ENCODE peak calls at places on chromosomes 5 and 9, in seven cellular contexts. U is Peyer's patch, N is H9, F is breast epithelium, P is A549, C is psoas muscle, I is upper lobe of left lung. Q is an unnamed sample. For H3K4me1, the result is how much of the 10 kb centered on the place peaks cover.

GRCh38 chr5:139660916-139661814 is 13.0 kb downstream of the CXXC5 start:
- DNase-seq in U (no peak), C (peak), P (peak), I (peak), F (peak), N (no peak), Q (peak)

GRCh38 chr9:110217656-110218099 is 9.7 kb upstream of the C9orf152 start:
- DNase-seq in C (no peak), I (no peak), P (peak), F (no peak), N (no peak), U (no peak), Q (no peak)

GRCh38 chr5:122478741-122479459 is 166.9 kb downstream of the SNCAIP start:
- DNase-seq in U (no peak), F (no peak), N (no peak), I (no peak), P (peak), C (no peak), Q (no peak)

GRCh38 chr5:5330723-5331530 is 91.5 kb upstream of the ICE1 start:
- DNase-seq in U (no peak), C (no peak), I (no peak), N (no peak), F (no peak), P (no peak), Q (no peak)

GRCh38 chr5:59354811-59355210 is 538.7 kb downstream of the PDE4D start:
- DNase-seq in U (no peak), I (no peak), F (no peak), P (no peak), C (no peak), N (no peak), Q (no peak)

GRCh38 chr9:124122321-124122720 is 110.8 kb downstream of the LHX2 start:
- DNase-seq in F (no peak), I (no peak), P (no peak), U (no peak), C (no peak), N (no peak), Q (no peak)

GRCh38 chr9:72945391-72945790 is 7.5 kb downstream of the ALDH1A1 start:
- DNase-seq in I (no peak), C (no peak), N (no peak), F (no peak), P (peak), U (no peak), Q (no peak)

GRCh38 chr5:161314033-161314432 is 232.5 kb downstream of the GABRB2 start:
- DNase-seq in C (no peak), I (no peak), N (no peak), F (no peak), U (no peak), P (no peak), Q (no peak)

GRCh38 chr9:89528540-89528939 is 30.6 kb upstream of the SEMA4D start:
- DNase-seq in F (no peak), I (peak), N (no peak), U (no peak), C (no peak), P (peak), Q (no peak)

GRCh38 chr5:55597014-55597981 is 62.5 kb upstream of the PLPP1 start:
- DNase-seq in C (peak), P (peak), U (no peak), F (no peak), I (peak), N (no peak), Q (peak)

GRCh38 chr5:124315746-124316415 is 430.6 kb downstream of the ZNF608 start:
- DNase-seq in P (no peak), N (no peak), F (no peak), C (no peak), U (no peak), I (no peak), Q (no peak)

GRCh38 chr5:132611965-132612364 is 46.0 kb upstream of the IL13 start:
- DNase-seq in C (no peak), F (no peak), U (no peak), N (no peak), P (no peak), I (no peak), Q (no peak)

GRCh38 chr9:137487454-137488329 is 28.6 kb upstream of the NSMF start:
- DNase-seq in N (peak), I (no peak), P (no peak), C (peak), U (peak), F (no peak), Q (no peak)

GRCh38 chr9:125361837-125362531 is 100.4 kb downstream of the GAPVD1 start:
- DNase-seq in P (peak), F (no peak), U (no peak), I (no peak), C (no peak), N (no peak), Q (no peak)

DNA sequence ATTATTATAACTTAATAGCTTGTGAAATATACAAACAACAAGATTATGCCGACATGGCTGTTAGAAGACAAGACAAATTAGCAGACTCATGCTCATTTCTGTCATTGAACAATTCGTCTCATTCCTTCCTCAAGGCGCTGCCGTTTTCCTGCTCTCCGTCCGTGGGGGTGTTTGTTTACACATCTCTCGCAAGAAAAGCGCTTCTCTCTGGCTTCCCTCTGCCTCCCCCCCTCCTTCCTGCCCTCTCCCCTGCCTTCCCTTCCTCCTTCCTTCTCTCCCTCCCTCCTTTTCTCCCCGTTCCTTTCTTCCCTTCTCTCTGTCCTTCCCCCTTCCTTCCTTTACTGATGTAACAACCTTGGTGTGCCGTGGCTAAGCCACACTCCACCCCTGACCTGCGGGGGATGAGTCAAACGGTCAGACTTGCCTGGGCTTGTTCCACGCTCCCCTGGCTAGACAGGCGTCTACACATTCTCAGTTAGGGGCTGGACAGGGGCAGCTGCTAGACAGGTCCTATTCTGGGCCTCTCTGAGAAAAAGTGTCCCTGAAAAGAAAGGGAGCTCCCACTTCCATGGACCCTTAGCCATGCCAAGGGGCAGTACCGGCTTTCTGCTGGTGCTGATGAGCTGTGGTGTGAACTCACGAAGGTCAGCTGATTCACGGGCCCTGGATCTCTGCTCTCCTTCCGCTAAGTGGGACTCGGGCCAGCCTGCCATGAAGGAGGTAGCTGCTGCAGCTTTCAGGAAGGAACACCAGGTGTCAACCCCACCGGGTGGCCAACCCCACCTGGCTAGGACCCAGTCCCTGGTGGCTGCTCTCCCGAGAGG is 32.0 kb upstream of the SPTLC1 start:
- DNase-seq in C (no peak), I (no peak), P (peak), N (peak), F (no peak), U (no peak), Q (no peak)
- TF ChIP-seq CTCF in C (no peak), I (no peak), P (no peak), N (no peak), F (no peak), U (no peak), Q (peak)

GRCh38 chr5:172266676-172267092 is 16.9 kb downstream of the UBTD2 start:
- DNase-seq in I (peak), C (no peak), F (no peak), U (no peak), P (no peak), N (no peak), Q (no peak)

GRCh38 chr5:172267943-172268342 is 15.6 kb downstream of the UBTD2 start:
- DNase-seq in P (no peak), C (no peak), F (no peak), U (no peak), N (no peak), I (no peak), Q (no peak)

GRCh38 chr5:172266071-172266675 is 17.4 kb downstream of the UBTD2 start:
- DNase-seq in I (no peak), U (no peak), P (no peak), N (peak), C (no peak), F (no peak), Q (no peak)

DNA sequence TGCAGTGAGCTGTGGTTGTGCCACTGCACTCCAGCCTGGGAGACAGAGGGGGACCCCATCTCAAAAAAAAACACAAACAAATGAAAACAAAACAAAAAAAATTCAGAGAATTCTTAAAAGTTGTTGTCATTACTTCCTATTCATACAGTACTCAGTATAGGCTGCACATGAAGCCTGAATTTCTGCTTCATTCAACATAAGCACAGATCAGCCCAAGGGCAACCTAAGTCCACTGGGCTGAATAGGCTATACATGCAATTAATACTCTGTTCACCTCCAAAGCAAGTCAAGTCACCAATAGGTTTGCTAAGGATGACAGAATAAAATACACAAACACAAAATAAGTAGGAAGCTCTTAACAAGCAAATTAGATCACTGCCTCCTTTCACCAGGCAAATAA is 18.8 kb downstream of the UBTD2 start:
- DNase-seq in I (no peak), C (no peak), N (no peak), F (no peak), P (no peak), U (no peak), Q (no peak)
- H3K4me1 ChIP-seq in I (under half), C (under half), N (under half), F (under half), P (under half), U (under half), Q (under half)

DNA sequence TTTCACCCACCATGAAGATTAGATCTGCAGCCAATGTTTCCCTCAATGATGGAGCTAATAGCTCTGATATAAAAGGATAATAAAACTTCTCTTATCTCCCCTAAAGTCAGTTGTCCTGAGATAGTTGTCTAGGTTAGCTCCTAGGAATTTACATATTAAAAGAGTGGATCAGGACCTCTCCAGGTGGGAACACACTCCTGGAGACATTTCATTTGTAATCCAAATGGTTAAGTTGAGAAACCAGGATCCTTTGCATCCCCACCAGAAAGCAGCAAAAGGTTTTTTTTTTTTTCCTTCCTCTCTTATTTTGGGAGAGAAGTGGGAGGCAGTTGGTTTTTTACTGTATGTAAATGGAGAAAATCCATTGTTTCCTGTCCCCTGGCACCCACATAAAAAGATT is 182.5 kb upstream of the FBXL17 start:
- DNase-seq in P (no peak), I (no peak), N (no peak), U (no peak), F (no peak), C (no peak), Q (no peak)
- H3K27ac ChIP-seq in P (no peak), I (no peak), N (no peak), U (no peak), F (no peak), C (no peak), Q (no peak)

GRCh38 chr9:133906218-133906617 is 85.9 kb downstream of the VAV2 start:
- DNase-seq in C (no peak), F (no peak), P (no peak), I (no peak), U (no peak), N (no peak), Q (no peak)

GRCh38 chr9:133905493-133905892 is 86.6 kb downstream of the VAV2 start:
- DNase-seq in U (no peak), F (no peak), I (no peak), C (no peak), N (no peak), P (no peak), Q (no peak)

GRCh38 chr9:133907302-133907880 is 84.7 kb downstream of the VAV2 start:
- DNase-seq in I (no peak), N (no peak), U (no peak), P (no peak), C (no peak), F (no peak), Q (no peak)

GRCh38 chr9:133901184-133901835 is 90.8 kb downstream of the VAV2 start:
- DNase-seq in I (no peak), N (no peak), C (no peak), U (no peak), P (no peak), F (no peak), Q (no peak)

DNA sequence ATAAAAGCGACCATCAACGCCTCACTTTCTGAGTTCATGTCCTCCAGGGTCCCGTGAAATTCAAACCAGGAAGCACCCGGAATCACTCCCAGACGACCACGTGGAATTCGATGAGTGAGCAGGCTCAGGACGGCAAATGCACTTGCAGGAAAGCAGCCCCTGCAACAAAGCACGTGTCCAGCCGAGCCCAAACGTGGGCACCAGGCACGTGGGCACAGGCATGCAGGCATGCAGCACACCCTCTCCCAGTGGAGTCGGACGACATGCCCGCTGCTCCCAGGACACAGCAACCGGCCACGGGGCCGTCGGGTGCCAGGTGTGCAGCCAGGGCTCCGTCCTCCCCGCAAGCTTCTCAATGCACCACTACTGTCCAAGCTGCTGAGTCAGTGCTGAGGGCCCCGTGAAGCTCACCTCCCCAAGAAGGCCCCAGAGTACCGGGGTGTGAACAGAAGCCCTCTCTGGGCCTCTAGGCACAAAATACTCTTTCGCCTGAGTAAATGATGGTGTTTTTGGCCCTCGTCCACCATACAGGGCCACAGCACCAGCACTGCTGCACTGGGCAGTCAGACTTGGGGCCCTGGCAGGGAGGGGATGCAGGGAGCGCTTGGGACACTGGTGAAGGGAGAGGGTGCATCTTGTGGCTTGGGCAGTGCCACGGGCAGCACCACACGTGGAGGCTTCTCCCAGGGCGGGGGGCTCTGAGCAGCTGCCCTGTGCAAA is 87.6 kb downstream of the VAV2 start:
- DNase-seq in N (no peak), C (no peak), F (no peak), P (no peak), U (no peak), I (no peak), Q (no peak)
- TF ChIP-seq CTCF in N (no peak), C (no peak), F (no peak), P (no peak), U (no peak), I (no peak), Q (no peak)

GRCh38 chr5:98103807-98104206 is 669.7 kb upstream of the RGMB start:
- DNase-seq in U (no peak), N (no peak), I (no peak), F (no peak), P (no peak), C (no peak), Q (no peak)

GRCh38 chr5:98105651-98106050 is 667.8 kb upstream of the RGMB start:
- DNase-seq in P (no peak), F (no peak), I (no peak), N (no peak), U (no peak), C (no peak), Q (no peak)

GRCh38 chr5:98104454-98105188 is 668.8 kb upstream of the RGMB start:
- DNase-seq in P (no peak), C (no peak), U (no peak), N (no peak), F (no peak), I (no peak), Q (no peak)

GRCh38 chr5:98108497-98108896 is 665.0 kb upstream of the RGMB start:
- DNase-seq in U (no peak), F (no peak), N (no peak), I (no peak), P (no peak), C (no peak), Q (no peak)

GRCh38 chr5:98106116-98107088 is 667.1 kb upstream of the RGMB start:
- DNase-seq in C (no peak), U (no peak), F (no peak), N (no peak), I (no peak), P (no peak), Q (no peak)
- H3K4me1 ChIP-seq in C (under half), U (under half), F (under half), N (under half), I (under half), P (under half), Q (under half)

DNA sequence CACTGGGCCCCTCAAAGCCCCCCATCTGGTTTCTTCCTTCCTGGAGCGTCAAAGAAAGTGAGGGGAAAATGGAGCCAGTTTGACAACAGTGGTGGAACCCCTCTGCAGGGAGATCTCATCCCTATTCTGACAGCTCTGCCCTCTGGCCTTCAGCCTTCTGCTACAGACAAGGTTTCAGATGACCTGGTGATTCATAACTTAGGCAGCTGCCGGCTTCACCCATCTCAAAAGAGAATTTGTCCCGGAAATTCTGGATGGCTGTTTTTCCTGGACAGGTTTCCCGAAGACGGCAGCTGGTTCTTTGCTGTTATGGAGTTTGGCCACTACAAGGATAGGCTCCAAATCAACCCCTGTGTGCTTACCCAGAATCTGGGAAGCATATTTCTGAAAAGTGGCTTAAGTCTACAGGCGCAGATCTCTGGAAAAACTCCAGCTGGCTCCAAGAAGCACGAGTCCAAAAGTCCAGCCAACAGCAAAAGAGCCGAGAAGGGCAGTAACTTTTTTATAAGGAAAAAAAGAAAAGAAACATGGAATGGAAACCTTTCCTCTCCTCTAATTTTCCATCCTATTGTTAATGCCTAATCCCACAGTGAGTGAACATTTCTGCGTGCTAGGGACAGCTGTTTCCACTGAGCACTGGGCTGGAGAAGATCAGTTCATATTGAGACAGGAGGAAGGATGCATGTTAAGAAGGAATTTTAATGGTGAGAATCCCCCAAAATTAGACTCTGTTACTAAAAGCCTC is 54.5 kb downstream of the ZNF366 start:
- DNase-seq in F (no peak), P (peak), C (peak), N (no peak), U (no peak), I (peak), Q (peak)
- H3K27ac ChIP-seq in F (peak), P (peak), C (peak), N (no peak), U (peak), I (peak), Q (peak)

DNA sequence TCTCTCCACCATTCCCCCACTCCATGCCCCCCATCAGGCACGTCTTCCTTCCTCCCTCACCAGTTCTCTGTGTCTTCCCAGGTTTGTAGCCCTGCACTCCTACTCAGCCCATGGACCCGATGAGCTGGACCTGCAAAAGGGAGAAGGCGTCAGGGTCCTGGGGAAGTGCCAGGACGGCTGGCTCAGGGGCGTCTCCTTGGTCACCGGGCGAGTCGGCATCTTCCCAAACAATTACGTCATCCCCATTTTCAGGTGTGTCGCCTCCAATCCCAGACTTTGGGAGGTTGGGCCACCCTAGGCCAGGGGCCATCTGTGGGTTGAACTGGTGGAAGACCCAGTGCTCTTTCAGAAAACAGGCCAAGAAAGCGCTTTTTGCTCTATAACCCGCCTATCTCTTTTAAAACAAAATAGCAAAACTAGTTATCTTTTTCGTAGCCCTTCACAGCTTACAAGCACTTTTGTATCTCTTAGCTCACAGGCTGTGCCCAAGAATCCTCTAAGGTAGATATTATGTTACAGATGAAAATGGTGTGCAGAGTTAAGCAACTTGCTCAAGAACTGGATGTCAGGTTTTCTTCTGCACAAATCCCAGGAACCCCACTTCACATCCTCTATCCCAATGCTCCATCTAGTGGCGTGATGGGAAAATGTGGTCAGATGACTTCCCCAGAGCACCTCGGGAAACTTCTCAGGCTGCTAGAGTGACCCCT is 56.2 kb downstream of the PLAC8L1 start:
- DNase-seq in N (peak), I (peak), P (peak), C (no peak), F (no peak), U (no peak), Q (no peak)
- TF ChIP-seq CTCF in N (peak), I (peak), P (peak), C (peak), F (peak), U (peak), Q (peak)

GRCh38 chr9:121610638-121610953 is 40.8 kb upstream of the DAB2IP start:
- DNase-seq in N (peak), C (no peak), F (no peak), I (no peak), U (no peak), P (no peak), Q (no peak)

GRCh38 chr9:121609845-121610637 is 41.4 kb upstream of the DAB2IP start:
- DNase-seq in N (no peak), U (no peak), F (peak), C (peak), I (peak), P (peak), Q (peak)

GRCh38 chr9:121616356-121616755 is 35.1 kb upstream of the DAB2IP start:
- DNase-seq in N (no peak), C (no peak), I (no peak), F (no peak), U (no peak), P (no peak), Q (no peak)

GRCh38 chr9:121612511-121612998 is 38.9 kb upstream of the DAB2IP start:
- DNase-seq in P (peak), C (peak), N (peak), I (peak), F (no peak), U (no peak), Q (no peak)

GRCh38 chr9:121613009-121613766 is 38.2 kb upstream of the DAB2IP start:
- DNase-seq in P (no peak), I (peak), N (no peak), F (no peak), C (no peak), U (no peak), Q (no peak)
- H3K4me1 ChIP-seq in P (under half), I (under half), N (under half), F (under half), C (half or more), U (under half), Q (half or more)

Q was measured in heart right ventricle.